ENCODE peak calls at places on chromosomes 16 and 17, in six cellular contexts. O is psoas muscle, C is tibial artery, P is iris pigment epithelial cell, X is anterior cingulate cortex, N is HCT116. U is an unnamed sample.

GRCh38 chr16:85256190-85256739 is 144.0 kb upstream of the CIBAR2 start:
- DNase-seq in O (no peak), C (no peak), N (no peak), P (no peak), X (no peak), U (no peak)

GRCh38 chr16:2044541-2044940 is 3.1 kb downstream of the NTHL1 start:
- DNase-seq in C (no peak), O (no peak), N (no peak), P (no peak), X (no peak), U (no peak)

GRCh38 chr16:6286176-6286575 is 1046.5 kb upstream of the RBFOX1 start:
- DNase-seq in C (no peak), X (no peak), N (no peak), O (no peak), P (no peak), U (no peak)

GRCh38 chr16:27766166-27766925 is 216.4 kb downstream of the KATNIP start:
- DNase-seq in C (no peak), N (no peak), P (no peak), X (no peak), O (no peak), U (no peak)

GRCh38 chr16:85718682-85719081 is 29.9 kb upstream of the GINS2 start:
- DNase-seq in N (no peak), C (no peak), X (no peak), O (no peak), P (no peak), U (peak)

GRCh38 chr16:89289428-89290395 is 72.2 kb downstream of the ZNF778 start:
- DNase-seq in P (peak), C (peak), X (peak), O (peak), N (peak), U (peak)

GRCh38 chr17:3647769-3648540 is 11.4 kb downstream of the CTNS start:
- DNase-seq in N (peak), O (no peak), X (no peak), C (no peak), P (peak), U (peak)

GRCh38 chr17:14228903-14229302 is 7.8 kb downstream of the CDRT15 start:
- DNase-seq in O (no peak), X (no peak), N (no peak), C (no peak), P (peak), U (no peak)

GRCh38 chr16:29844575-29845331 is 18.3 kb downstream of the CDIPT start:
- DNase-seq in N (no peak), C (no peak), X (no peak), O (peak), P (peak), U (no peak)

GRCh38 chr17:52383493-52384100 is 225.1 kb upstream of the CA10 start:
- DNase-seq in X (peak), C (no peak), P (peak), O (no peak), N (peak), U (peak)

GRCh38 chr17:35749560-35750412 is 3.3 kb downstream of the GAS2L2 start:
- DNase-seq in C (no peak), N (no peak), O (no peak), P (peak), X (no peak), U (no peak)

GRCh38 chr16:73047536-73048291 is at the start of gene ZFHX3:
- DNase-seq in X (peak), N (no peak), O (peak), P (peak), C (peak), U (peak)

GRCh38 chr16:75053791-75054555 is 55.1 kb downstream of the ZNRF1 start:
- DNase-seq in N (peak), P (no peak), C (no peak), X (no peak), O (peak), U (no peak)

GRCh38 chr17:1725642-1726511 is 1.4 kb downstream of the WDR81 start:
- DNase-seq in O (no peak), N (no peak), P (no peak), X (no peak), C (no peak), U (no peak)

GRCh38 chr17:1707107-1707506 is 3.1 kb downstream of the TLCD2 start:
- DNase-seq in X (no peak), O (no peak), N (no peak), P (no peak), C (no peak), U (no peak)

GRCh38 chr16:85173077-85173980 is 61.1 kb upstream of the CIBAR2 start:
- DNase-seq in N (peak), C (no peak), P (peak), X (no peak), O (no peak), U (peak)